ENCODE peak calls at places on chromosome X, in four cellular contexts. B is uterus, I is cardiac muscle cell, D is breast epithelium. W is an unnamed sample. For H3K27me3, the result is how much of the 10 kb centered on the place peaks cover.

GRCh38 chrX:1466971-1467561 is 14.4 kb upstream of the ASMTL start:
- DNase-seq in I (no peak), D (no peak), B (no peak), W (no peak)

GRCh38 chrX:129678176-129678880 is 23.6 kb upstream of the APLN start:
- DNase-seq in B (peak), I (no peak), D (no peak), W (no peak)

GRCh38 chrX:47898024-47898423 is 61.3 kb downstream of the ZNF81 start:
- DNase-seq in I (no peak), D (no peak), B (no peak), W (no peak)

GRCh38 chrX:155056877-155057792 is 13.8 kb downstream of the CMC4 start:
- DNase-seq in I (peak), B (peak), D (peak), W (no peak)

GRCh38 chrX:81900522-81900921 is 698.6 kb downstream of the SH3BGRL start:
- DNase-seq in B (no peak), I (no peak), D (no peak), W (no peak)

GRCh38 chrX:68934421-68934820 is 105.6 kb downstream of the EFNB1 start:
- DNase-seq in B (no peak), D (no peak), I (no peak), W (no peak)

GRCh38 chrX:141467442-141467841 is 117.1 kb downstream of the SPANXA1 start:
- DNase-seq in D (no peak), B (no peak), I (no peak), W (no peak)

GRCh38 chrX:50967734-50968133 is 57.2 kb downstream of the BMP15 start:
- DNase-seq in B (no peak), I (no peak), D (no peak), W (peak)

GRCh38 chrX:110418857-110419249 is 60.2 kb downstream of the RTL9 start:
- DNase-seq in I (peak), D (no peak), B (no peak), W (no peak)

GRCh38 chrX:3142259-3143042 is 101.2 kb downstream of the ARSF start:
- DNase-seq in B (no peak), D (no peak), I (no peak), W (no peak)

GRCh38 chrX:12894074-12894691 is 12.2 kb upstream of the TLR8 start:
- DNase-seq in D (no peak), B (no peak), I (peak), W (no peak)

DNA sequence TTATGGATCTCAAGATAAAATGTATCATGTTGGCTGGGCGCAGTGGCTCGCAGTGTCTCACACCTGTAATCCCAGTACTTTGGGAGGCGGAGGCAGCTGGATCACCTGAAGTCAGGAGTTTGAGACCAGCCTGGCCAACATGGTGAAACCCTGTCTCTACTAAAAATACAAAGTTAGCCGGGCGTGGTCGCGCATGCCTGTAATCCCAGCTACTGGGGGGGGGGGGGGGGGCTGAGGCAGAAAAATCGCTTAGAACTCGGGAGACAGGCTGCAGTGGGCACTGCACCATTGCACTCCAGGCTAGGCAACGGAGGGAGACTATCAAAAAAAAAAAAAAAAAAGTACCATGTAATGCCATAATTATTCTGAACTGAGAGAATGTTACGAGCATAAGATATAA is 2.1 kb downstream of the RBMX start:
- DNase-seq in D (no peak), I (no peak), B (no peak), W (no peak)
- H3K4me3 ChIP-seq in D (peak), I (peak), B (peak), W (peak)

GRCh38 chrX:108178099-108178498 is 86.5 kb downstream of the ATG4A start:
- DNase-seq in D (no peak), B (no peak), I (no peak), W (no peak)
- H3K27me3 ChIP-seq in D (under half), B (under half), I (under half), W (under half)

GRCh38 chrX:104172121-104172520 is 5.9 kb downstream of the FAM199X start:
- DNase-seq in D (no peak), B (no peak), I (no peak), W (peak)

GRCh38 chrX:104172788-104173187 is 6.5 kb downstream of the FAM199X start:
- DNase-seq in I (peak), B (no peak), D (no peak), W (no peak)

GRCh38 chrX:104166735-104167436 is 633 bp downstream of the FAM199X start:
- DNase-seq in I (no peak), B (no peak), D (no peak), W (no peak)

GRCh38 chrX:104165894-104166734 is at the start of gene FAM199X:
- DNase-seq in B (peak), D (peak), I (peak), W (peak)

DNA sequence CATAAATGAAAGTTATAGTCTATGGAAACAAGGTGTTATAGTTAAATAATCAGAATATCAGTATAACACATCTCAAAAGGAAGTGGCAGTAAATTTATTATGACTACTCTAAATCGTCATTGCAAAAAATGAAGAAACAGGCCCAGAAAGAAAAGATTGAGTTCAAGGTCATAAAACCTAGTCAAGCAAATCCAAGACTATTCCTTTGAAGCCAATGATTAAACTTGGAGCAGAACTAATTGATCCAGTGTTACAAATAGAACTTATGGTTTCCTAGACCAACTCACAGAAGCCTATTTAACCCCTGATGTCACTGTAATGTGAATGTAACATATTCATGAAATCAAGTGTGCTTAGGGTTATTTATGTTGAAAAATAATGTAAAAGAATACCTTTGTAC is 1.9 kb downstream of the FAM199X start:
- DNase-seq in D (no peak), I (no peak), B (no peak), W (no peak)
- H3K4me3 ChIP-seq in D (no peak), I (peak), B (no peak), W (peak)

DNA sequence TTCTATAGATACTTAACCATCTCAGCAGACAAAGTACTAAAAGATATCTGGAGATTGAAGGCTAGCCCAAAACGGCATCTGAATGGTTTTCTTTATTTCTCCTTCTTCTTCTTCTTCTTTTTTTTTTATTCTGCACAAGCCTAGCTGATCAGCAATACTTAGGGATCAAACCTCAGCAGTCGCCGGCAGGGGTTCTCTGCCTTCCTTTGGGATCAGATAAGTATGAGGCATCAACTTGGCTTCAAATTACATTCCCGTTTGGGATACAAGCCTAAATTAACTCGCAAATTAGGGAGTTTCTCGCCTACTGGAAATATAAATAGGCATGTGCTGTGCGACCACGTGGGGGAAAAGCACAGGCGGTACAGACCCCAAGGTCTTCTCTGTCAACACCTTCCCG is 730 bp downstream of the CT55 start:
- DNase-seq in D (no peak), B (no peak), I (no peak), W (no peak)
- H3K27me3 ChIP-seq in D (under half), B (under half), I (under half), W (under half)

GRCh38 chrX:49627030-49627777 is 28.4 kb downstream of the GAGE1 start:
- DNase-seq in D (no peak), I (peak), B (no peak), W (no peak)
- H3K4me3 ChIP-seq in D (no peak), I (no peak), B (no peak), W (no peak)